ENCODE peak calls at places on chromosomes 3 and 15, in eight cellular contexts. One of them, this sample, is unnamed.

GRCh38 chr3:31968927-31969418 is 12.1 kb downstream of the OSBPL10 start:
- DNase-seq in fibroblast of the aortic adventitia: peak; percentile 97
- DNase-seq in dorsolateral prefrontal cortex: no peak
- DNase-seq in brain microvascular endothelial cell: peak; percentile 90
- DNase-seq in endothelial cell: no peak
- DNase-seq in CD4-positive, alpha-beta T cell: no peak
- DNase-seq in DND-41: no peak
- DNase-seq in HepG2: peak; percentile 96
- DNase-seq in this sample: no peak

GRCh38 chr3:57958642-57959406 is 49.4 kb upstream of the FLNB start:
- DNase-seq in fibroblast of the aortic adventitia: peak; percentile 61
- DNase-seq in dorsolateral prefrontal cortex: no peak
- DNase-seq in brain microvascular endothelial cell: no peak
- DNase-seq in endothelial cell: no peak
- DNase-seq in CD4-positive, alpha-beta T cell: no peak
- DNase-seq in DND-41: no peak
- DNase-seq in HepG2: no peak
- DNase-seq in this sample: no peak

GRCh38 chr15:83250766-83251165 is 33.7 kb downstream of the BNC1 start:
- DNase-seq in fibroblast of the aortic adventitia: peak; percentile 19
- DNase-seq in dorsolateral prefrontal cortex: no peak
- DNase-seq in brain microvascular endothelial cell: no peak
- DNase-seq in endothelial cell: no peak
- DNase-seq in CD4-positive, alpha-beta T cell: no peak
- DNase-seq in DND-41: no peak
- DNase-seq in HepG2: no peak
- DNase-seq in this sample: no peak

GRCh38 chr3:136075218-136075808 is 109.8 kb downstream of the PPP2R3A start:
- DNase-seq in fibroblast of the aortic adventitia: peak; percentile 90
- DNase-seq in dorsolateral prefrontal cortex: peak; percentile 54
- DNase-seq in brain microvascular endothelial cell: peak; percentile 76
- DNase-seq in endothelial cell: peak; percentile 70
- DNase-seq in CD4-positive, alpha-beta T cell: peak; percentile 73
- DNase-seq in DND-41: peak; percentile 78
- DNase-seq in HepG2: peak; percentile 72
- DNase-seq in this sample: peak; percentile 44

GRCh38 chr15:36571301-36571700 is 8.1 kb upstream of the CDIN1 start:
- DNase-seq in fibroblast of the aortic adventitia: no peak
- DNase-seq in dorsolateral prefrontal cortex: no peak
- DNase-seq in brain microvascular endothelial cell: peak; percentile 2
- DNase-seq in endothelial cell: no peak
- DNase-seq in CD4-positive, alpha-beta T cell: no peak
- DNase-seq in DND-41: no peak
- DNase-seq in HepG2: no peak
- DNase-seq in this sample: no peak

GRCh38 chr15:101526021-101526420 is 36.5 kb upstream of the PCSK6 start:
- DNase-seq in fibroblast of the aortic adventitia: no peak
- DNase-seq in dorsolateral prefrontal cortex: no peak
- DNase-seq in brain microvascular endothelial cell: no peak
- DNase-seq in endothelial cell: no peak
- DNase-seq in CD4-positive, alpha-beta T cell: no peak
- DNase-seq in DND-41: no peak
- DNase-seq in HepG2: no peak
- DNase-seq in this sample: no peak

GRCh38 chr3:124927454-124928079 is 7.0 kb downstream of the MUC13 start:
- DNase-seq in fibroblast of the aortic adventitia: no peak
- DNase-seq in dorsolateral prefrontal cortex: no peak
- DNase-seq in brain microvascular endothelial cell: no peak
- DNase-seq in endothelial cell: no peak
- DNase-seq in CD4-positive, alpha-beta T cell: no peak
- DNase-seq in DND-41: no peak
- DNase-seq in HepG2: no peak
- DNase-seq in this sample: no peak

GRCh38 chr3:33789183-33789954 is 9.1 kb upstream of the PDCD6IP start:
- DNase-seq in fibroblast of the aortic adventitia: no peak
- DNase-seq in dorsolateral prefrontal cortex: no peak
- DNase-seq in brain microvascular endothelial cell: no peak
- DNase-seq in endothelial cell: no peak
- DNase-seq in CD4-positive, alpha-beta T cell: no peak
- DNase-seq in DND-41: no peak
- DNase-seq in HepG2: no peak
- DNase-seq in this sample: no peak

GRCh38 chr15:59376735-59377134 is 4.1 kb upstream of the MYO1E start:
- DNase-seq in fibroblast of the aortic adventitia: peak; percentile 49
- DNase-seq in dorsolateral prefrontal cortex: no peak
- DNase-seq in brain microvascular endothelial cell: no peak
- DNase-seq in endothelial cell: no peak
- DNase-seq in CD4-positive, alpha-beta T cell: no peak
- DNase-seq in DND-41: no peak
- DNase-seq in HepG2: no peak
- DNase-seq in this sample: no peak

GRCh38 chr15:99359760-99360159 is 108.5 kb downstream of the LRRC28 start:
- DNase-seq in fibroblast of the aortic adventitia: no peak
- DNase-seq in dorsolateral prefrontal cortex: no peak
- DNase-seq in brain microvascular endothelial cell: no peak
- DNase-seq in endothelial cell: no peak
- DNase-seq in CD4-positive, alpha-beta T cell: no peak
- DNase-seq in DND-41: no peak
- DNase-seq in HepG2: no peak
- DNase-seq in this sample: no peak

GRCh38 chr15:31869640-31870335 is 160.5 kb upstream of the CHRNA7 start:
- DNase-seq in fibroblast of the aortic adventitia: peak; percentile 2
- DNase-seq in dorsolateral prefrontal cortex: no peak
- DNase-seq in brain microvascular endothelial cell: no peak
- DNase-seq in endothelial cell: peak; percentile 25
- DNase-seq in CD4-positive, alpha-beta T cell: no peak
- DNase-seq in DND-41: no peak
- DNase-seq in HepG2: no peak
- DNase-seq in this sample: no peak

GRCh38 chr15:53522878-53523455 is 236.5 kb downstream of the WDR72 start:
- DNase-seq in fibroblast of the aortic adventitia: no peak
- DNase-seq in dorsolateral prefrontal cortex: no peak
- DNase-seq in brain microvascular endothelial cell: no peak
- DNase-seq in endothelial cell: no peak
- DNase-seq in CD4-positive, alpha-beta T cell: no peak
- DNase-seq in DND-41: no peak
- DNase-seq in HepG2: no peak
- DNase-seq in this sample: no peak

DNA sequence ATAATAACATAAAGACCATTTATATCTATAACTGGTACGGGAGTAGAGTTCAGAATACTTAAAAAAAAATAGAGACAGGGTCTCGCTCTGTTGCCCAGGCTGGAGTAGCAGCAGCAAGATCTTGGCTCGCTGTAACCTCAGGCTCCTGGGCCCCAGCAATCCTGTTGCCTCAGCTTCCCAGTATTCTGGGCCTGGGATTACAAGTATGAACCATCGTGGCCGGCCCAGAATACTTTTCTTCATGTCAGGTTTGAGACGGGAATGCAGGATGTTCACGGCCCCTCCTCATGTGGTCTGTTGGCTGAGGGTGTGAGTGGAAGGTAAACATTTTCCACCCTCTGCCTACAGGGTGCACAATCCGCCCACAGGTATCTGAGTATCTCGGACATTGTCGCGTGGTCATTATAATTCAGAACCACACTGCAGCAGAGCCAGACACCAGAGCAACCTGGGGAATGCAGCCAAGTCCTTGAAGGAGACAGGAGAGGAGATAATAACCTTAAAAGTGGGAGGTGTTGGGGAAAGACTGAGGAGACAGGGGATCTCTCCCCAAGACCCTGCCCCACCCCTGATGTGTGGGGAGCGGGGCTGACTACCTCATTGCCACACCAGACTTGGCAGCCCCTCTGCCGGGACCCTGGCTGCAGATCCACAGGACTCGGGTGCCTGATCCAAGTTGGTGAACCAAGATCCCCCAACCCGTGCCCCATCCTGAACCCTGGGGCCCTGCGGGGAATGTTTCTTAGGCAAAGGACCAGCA is 106.8 kb downstream of the ADCY5 start:
- DNase-seq in fibroblast of the aortic adventitia: no peak
- DNase-seq in dorsolateral prefrontal cortex: peak; percentile 20
- DNase-seq in brain microvascular endothelial cell: no peak
- DNase-seq in endothelial cell: no peak
- DNase-seq in CD4-positive, alpha-beta T cell: no peak
- DNase-seq in DND-41: no peak
- DNase-seq in HepG2: no peak
- DNase-seq in this sample: no peak
- TF ChIP-seq CTCF in fibroblast of the aortic adventitia: no peak
- TF ChIP-seq CTCF in dorsolateral prefrontal cortex: no peak
- TF ChIP-seq CTCF in brain microvascular endothelial cell: no peak
- TF ChIP-seq CTCF in endothelial cell: no peak
- TF ChIP-seq CTCF in CD4-positive, alpha-beta T cell: no peak
- TF ChIP-seq CTCF in DND-41: no peak
- TF ChIP-seq CTCF in HepG2: peak; percentile 15
- TF ChIP-seq CTCF in this sample: no peak

DNA sequence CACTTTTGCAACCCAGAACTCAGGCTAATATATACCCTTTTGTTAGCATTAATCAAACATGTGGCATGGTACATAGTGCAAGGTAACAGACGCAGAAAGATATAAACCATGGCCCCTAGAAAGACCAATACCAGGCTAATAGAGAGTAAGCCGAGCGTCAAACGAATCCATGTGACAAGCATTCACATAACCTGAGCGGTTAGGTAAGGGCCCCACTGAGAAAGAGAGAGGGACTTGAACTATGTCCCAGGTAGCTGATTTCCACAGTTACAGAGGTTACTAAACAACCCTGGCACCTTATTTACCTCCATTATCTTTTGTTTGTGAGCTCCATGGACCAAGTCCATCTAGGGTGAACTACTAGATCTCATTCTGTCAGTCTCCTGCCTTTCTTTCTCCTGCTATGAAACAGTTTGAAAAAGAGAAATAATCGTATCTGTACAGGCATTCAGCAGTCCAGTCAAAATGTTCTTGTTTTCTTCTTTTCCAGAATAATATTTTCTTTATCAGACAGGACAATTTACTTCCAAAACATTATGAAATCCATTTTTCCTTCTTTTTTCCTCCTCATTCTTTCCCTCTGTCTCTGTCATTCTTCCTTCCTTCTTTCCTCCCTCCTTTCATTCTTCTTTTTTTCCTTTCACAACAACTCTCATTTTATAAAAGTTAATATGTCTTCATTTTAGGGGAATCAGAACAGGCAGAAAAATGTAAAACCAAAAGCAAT is 30.5 kb upstream of the TNFSF10 start:
- DNase-seq in fibroblast of the aortic adventitia: no peak
- DNase-seq in dorsolateral prefrontal cortex: no peak
- DNase-seq in brain microvascular endothelial cell: no peak
- DNase-seq in endothelial cell: no peak
- DNase-seq in CD4-positive, alpha-beta T cell: no peak
- DNase-seq in DND-41: no peak
- DNase-seq in HepG2: peak; percentile 94
- DNase-seq in this sample: no peak
- TF ChIP-seq CTCF in fibroblast of the aortic adventitia: no peak
- TF ChIP-seq CTCF in dorsolateral prefrontal cortex: no peak
- TF ChIP-seq CTCF in brain microvascular endothelial cell: no peak
- TF ChIP-seq CTCF in endothelial cell: no peak
- TF ChIP-seq CTCF in CD4-positive, alpha-beta T cell: no peak
- TF ChIP-seq CTCF in DND-41: no peak
- TF ChIP-seq CTCF in HepG2: no peak
- TF ChIP-seq CTCF in this sample: no peak

GRCh38 chr3:182226995-182227394 is 515.3 kb downstream of the SOX2 start:
- DNase-seq in fibroblast of the aortic adventitia: no peak
- DNase-seq in dorsolateral prefrontal cortex: no peak
- DNase-seq in brain microvascular endothelial cell: no peak
- DNase-seq in endothelial cell: no peak
- DNase-seq in CD4-positive, alpha-beta T cell: no peak
- DNase-seq in DND-41: no peak
- DNase-seq in HepG2: no peak
- DNase-seq in this sample: no peak
- TF ChIP-seq CTCF in fibroblast of the aortic adventitia: no peak
- TF ChIP-seq CTCF in dorsolateral prefrontal cortex: no peak
- TF ChIP-seq CTCF in brain microvascular endothelial cell: no peak
- TF ChIP-seq CTCF in endothelial cell: no peak
- TF ChIP-seq CTCF in CD4-positive, alpha-beta T cell: no peak
- TF ChIP-seq CTCF in DND-41: no peak
- TF ChIP-seq CTCF in HepG2: peak; percentile 11
- TF ChIP-seq CTCF in this sample: no peak

GRCh38 chr3:129162729-129163579 is 2.1 kb upstream of the ISY1 start:
- DNase-seq in fibroblast of the aortic adventitia: no peak
- DNase-seq in dorsolateral prefrontal cortex: no peak
- DNase-seq in brain microvascular endothelial cell: no peak
- DNase-seq in endothelial cell: no peak
- DNase-seq in CD4-positive, alpha-beta T cell: no peak
- DNase-seq in DND-41: peak; percentile 36
- DNase-seq in HepG2: peak; percentile 29
- DNase-seq in this sample: no peak
- TF ChIP-seq CTCF in fibroblast of the aortic adventitia: peak; percentile 22
- TF ChIP-seq CTCF in dorsolateral prefrontal cortex: no peak
- TF ChIP-seq CTCF in brain microvascular endothelial cell: peak; percentile 51
- TF ChIP-seq CTCF in endothelial cell: no peak
- TF ChIP-seq CTCF in CD4-positive, alpha-beta T cell: no peak
- TF ChIP-seq CTCF in DND-41: peak; percentile 63
- TF ChIP-seq CTCF in HepG2: peak; percentile 43
- TF ChIP-seq CTCF in this sample: peak; percentile 9

DNA sequence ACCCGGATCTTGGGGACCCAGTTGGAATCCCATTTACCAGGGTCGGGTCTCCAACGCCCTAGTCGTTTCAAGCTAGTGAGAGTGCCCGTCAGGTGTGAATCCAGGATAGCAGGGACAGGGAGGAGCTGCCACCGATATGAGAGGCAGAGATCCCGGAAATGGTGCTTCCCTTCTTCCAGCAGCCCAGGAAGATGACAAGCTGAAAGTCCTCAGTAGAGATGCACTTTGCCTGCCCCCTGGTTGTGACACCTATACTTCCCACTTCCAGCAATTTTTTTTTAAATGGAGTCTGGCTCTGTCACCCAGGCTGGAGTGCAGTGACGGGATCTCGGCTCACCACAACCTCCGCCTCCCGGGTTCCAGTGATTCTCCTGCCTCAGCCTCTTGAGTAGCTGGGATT is 503.0 kb downstream of the NTRK3 start:
- DNase-seq in fibroblast of the aortic adventitia: no peak
- DNase-seq in dorsolateral prefrontal cortex: no peak
- DNase-seq in brain microvascular endothelial cell: no peak
- DNase-seq in endothelial cell: no peak
- DNase-seq in CD4-positive, alpha-beta T cell: no peak
- DNase-seq in DND-41: no peak
- DNase-seq in HepG2: no peak
- DNase-seq in this sample: no peak
- TF ChIP-seq CTCF in fibroblast of the aortic adventitia: no peak
- TF ChIP-seq CTCF in dorsolateral prefrontal cortex: no peak
- TF ChIP-seq CTCF in brain microvascular endothelial cell: no peak
- TF ChIP-seq CTCF in endothelial cell: no peak
- TF ChIP-seq CTCF in CD4-positive, alpha-beta T cell: no peak
- TF ChIP-seq CTCF in DND-41: no peak
- TF ChIP-seq CTCF in HepG2: no peak
- TF ChIP-seq CTCF in this sample: no peak

This sample was measured in progenitor cell of endocrine pancreas.